ENCODE peak calls at places on chromosomes 11 and 22, in ten cellular contexts. J, P, B, R, X, S, T, A, H and V are unnamed samples.

GRCh38 chr11:21675049-21675616 is 517.8 kb upstream of the ANO5 start:
- DNase-seq in J (no peak), P (no peak), B (no peak), R (no peak), X (no peak), S (no peak), T (no peak), A (no peak), H (no peak), V (no peak)

GRCh38 chr11:1679881-1680280 is 17.1 kb upstream of the KRTAP5-6 start:
- DNase-seq in J (no peak), P (no peak), B (no peak), R (no peak), X (no peak), S (no peak), T (no peak), A (no peak), H (no peak), V (no peak)

GRCh38 chr11:33620423-33621120 is 80.1 kb downstream of the C11orf91 start:
- DNase-seq in J (no peak), P (peak), B (no peak), R (no peak), X (no peak), S (no peak), T (peak), A (no peak), H (no peak), V (no peak)

GRCh38 chr11:123434262-123434661 is 4.2 kb downstream of the GRAMD1B start:
- DNase-seq in J (no peak), P (no peak), B (peak), R (no peak), X (no peak), S (no peak), T (no peak), A (no peak), H (no peak), V (no peak)

GRCh38 chr22:49740242-49740641 is 87.4 kb downstream of the BRD1 start:
- DNase-seq in J (no peak), P (no peak), B (no peak), R (no peak), X (no peak), S (no peak), T (no peak), A (no peak), H (no peak), V (no peak)

GRCh38 chr11:74756571-74756970 is 7.9 kb downstream of the RNF169 start:
- DNase-seq in J (no peak), P (no peak), B (no peak), R (no peak), X (no peak), S (no peak), T (no peak), A (no peak), H (no peak), V (no peak)

GRCh38 chr11:61810671-61811175 is 6.1 kb downstream of the FADS1 start:
- DNase-seq in J (no peak), P (no peak), B (no peak), R (no peak), X (no peak), S (no peak), T (no peak), A (no peak), H (no peak), V (no peak)

GRCh38 chr22:35369996-35370395 is 10.9 kb upstream of the HMOX1 start:
- DNase-seq in J (no peak), P (no peak), B (no peak), R (no peak), X (no peak), S (no peak), T (no peak), A (no peak), H (no peak), V (no peak)

GRCh38 chr11:78213526-78214330 is 25.0 kb downstream of the USP35 start:
- DNase-seq in J (no peak), P (no peak), B (no peak), R (no peak), X (no peak), S (no peak), T (no peak), A (no peak), H (no peak), V (no peak)

GRCh38 chr22:30426395-30427353 is 1.1 kb downstream of the MTFP1 start:
- DNase-seq in J (peak), P (peak), B (peak), R (peak), X (no peak), S (peak), T (peak), A (peak), H (peak), V (peak)

GRCh38 chr11:111776398-111777093 is 10.4 kb upstream of the PPP2R1B start:
- DNase-seq in J (no peak), P (no peak), B (no peak), R (no peak), X (no peak), S (no peak), T (no peak), A (no peak), H (no peak), V (no peak)

GRCh38 chr11:19735512-19735911 is 22.9 kb downstream of the NAV2 start:
- DNase-seq in J (no peak), P (no peak), B (no peak), R (no peak), X (no peak), S (no peak), T (peak), A (no peak), H (no peak), V (no peak)

GRCh38 chr11:82398300-82398815 is 335.3 kb downstream of the FAM181B start:
- DNase-seq in J (no peak), P (peak), B (no peak), R (peak), X (no peak), S (no peak), T (no peak), A (peak), H (no peak), V (no peak)

GRCh38 chr22:47009304-47010101 is 247.1 kb downstream of the TBC1D22A start:
- DNase-seq in J (no peak), P (no peak), B (no peak), R (no peak), X (no peak), S (no peak), T (no peak), A (no peak), H (no peak), V (no peak)

GRCh38 chr11:62665630-62666258 is 632 bp downstream of the CSKMT start:
- DNase-seq in J (peak), P (peak), B (peak), R (peak), X (no peak), S (peak), T (peak), A (peak), H (peak), V (no peak)

GRCh38 chr22:30250039-30250565 is 3.5 kb upstream of the LIF start:
- DNase-seq in J (no peak), P (no peak), B (no peak), R (no peak), X (no peak), S (no peak), T (no peak), A (no peak), H (no peak), V (no peak)

GRCh38 chr11:61061081-61061826 is 41.0 kb upstream of the CD5 start:
- DNase-seq in J (peak), P (peak), B (no peak), R (no peak), X (peak), S (peak), T (peak), A (peak), H (no peak), V (no peak)

GRCh38 chr11:37712246-37712645 is 1114.2 kb upstream of the RAG2 start:
- DNase-seq in J (peak), P (peak), B (peak), R (no peak), X (no peak), S (no peak), T (peak), A (no peak), H (no peak), V (no peak)

GRCh38 chr11:129331217-129331616 is 44.4 kb upstream of the BARX2 start:
- DNase-seq in J (no peak), P (no peak), B (no peak), R (no peak), X (no peak), S (no peak), T (peak), A (no peak), H (no peak), V (no peak)

GRCh38 chr11:10087186-10087585 is 206.8 kb downstream of the SBF2 start:
- DNase-seq in J (no peak), P (no peak), B (no peak), R (no peak), X (no peak), S (no peak), T (no peak), A (no peak), H (no peak), V (no peak)

GRCh38 chr22:21106000-21106399 is 60.3 kb downstream of the LRRC74B start:
- DNase-seq in J (no peak), P (peak), B (no peak), R (no peak), X (no peak), S (no peak), T (no peak), A (no peak), H (no peak), V (no peak)

GRCh38 chr11:109695696-109696095 is 273.7 kb downstream of the C11orf87 start:
- DNase-seq in J (no peak), P (peak), B (no peak), R (no peak), X (no peak), S (no peak), T (peak), A (no peak), H (no peak), V (no peak)

GRCh38 chr11:102111787-102112653 is 1.8 kb downstream of the YAP1 start:
- DNase-seq in J (peak), P (peak), B (no peak), R (peak), X (no peak), S (no peak), T (peak), A (peak), H (no peak), V (peak)

GRCh38 chr11:21142007-21142406 is 472.6 kb downstream of the NELL1 start:
- DNase-seq in J (peak), P (peak), B (peak), R (no peak), X (no peak), S (no peak), T (no peak), A (no peak), H (no peak), V (no peak)

GRCh38 chr11:85759915-85760314 is 51.0 kb downstream of the SYTL2 start:
- DNase-seq in J (peak), P (peak), B (peak), R (no peak), X (no peak), S (no peak), T (peak), A (peak), H (no peak), V (no peak)

GRCh38 chr11:13283636-13284035 is 6.0 kb downstream of the BMAL1 start:
- DNase-seq in J (no peak), P (no peak), B (peak), R (no peak), X (no peak), S (no peak), T (no peak), A (no peak), H (no peak), V (no peak)

GRCh38 chr11:9142732-9143131 is 51.3 kb upstream of the SCUBE2 start:
- DNase-seq in J (no peak), P (no peak), B (no peak), R (no peak), X (no peak), S (no peak), T (no peak), A (no peak), H (peak), V (no peak)

GRCh38 chr11:68328374-68329091 is 16.1 kb downstream of the LRP5 start:
- DNase-seq in J (peak), P (peak), B (peak), R (peak), X (no peak), S (no peak), T (peak), A (no peak), H (peak), V (no peak)

GRCh38 chr22:48894064-48894671 is 933.5 kb downstream of the BRD1 start:
- DNase-seq in J (no peak), P (no peak), B (no peak), R (peak), X (no peak), S (no peak), T (no peak), A (no peak), H (no peak), V (no peak)

GRCh38 chr11:46948378-46949131 is 12.0 kb downstream of the CSTPP1 start:
- DNase-seq in J (no peak), P (peak), B (no peak), R (no peak), X (no peak), S (no peak), T (peak), A (peak), H (no peak), V (no peak)

GRCh38 chr22:30308518-30309230 is 18.1 kb downstream of the TBC1D10A start:
- DNase-seq in J (no peak), P (peak), B (no peak), R (peak), X (no peak), S (no peak), T (no peak), A (no peak), H (no peak), V (no peak)

GRCh38 chr11:130437848-130438247 is 9.4 kb upstream of the ADAMTS8 start:
- DNase-seq in J (no peak), P (no peak), B (no peak), R (no peak), X (no peak), S (no peak), T (no peak), A (no peak), H (no peak), V (no peak)

GRCh38 chr11:40129276-40129675 is 1330.2 kb downstream of the LRRC4C start:
- DNase-seq in J (peak), P (peak), B (peak), R (no peak), X (no peak), S (no peak), T (peak), A (no peak), H (no peak), V (peak)

GRCh38 chr11:65658174-65659021 is 4.3 kb downstream of the RELA start:
- DNase-seq in J (no peak), P (no peak), B (no peak), R (no peak), X (no peak), S (no peak), T (no peak), A (no peak), H (no peak), V (no peak)

GRCh38 chr11:3808846-3809623 is 675 bp downstream of the PGAP2 start:
- DNase-seq in J (peak), P (peak), B (peak), R (no peak), X (no peak), S (no peak), T (peak), A (peak), H (no peak), V (peak)